ENCODE peak calls at places on chromosomes 16 and 17, in seven cellular contexts. T, U, B, A, V, F and L are unnamed samples.

GRCh38 chr17:77107506-77108433 is 33.0 kb upstream of the SEC14L1 start:
- DNase-seq in B (no peak), V (peak), A (no peak), U (no peak), T (no peak), F (no peak), L (no peak)

GRCh38 chr17:42311240-42312034 is 23.1 kb downstream of the STAT5A start:
- DNase-seq in V (no peak), F (no peak), U (no peak), B (no peak), T (peak), A (no peak), L (no peak)

GRCh38 chr16:12245923-12246290 is 269.4 kb downstream of the SNX29 start:
- DNase-seq in V (no peak), T (no peak), F (no peak), B (no peak), U (no peak), A (no peak), L (no peak)

GRCh38 chr16:55955845-55956244 is 80.7 kb upstream of the CES5A start:
- DNase-seq in T (peak), A (no peak), F (no peak), U (no peak), V (peak), B (no peak), L (no peak)

GRCh38 chr17:81000631-81001357 is 9.2 kb downstream of the CHMP6 start:
- DNase-seq in T (no peak), B (no peak), F (no peak), V (no peak), U (no peak), A (no peak), L (peak)

GRCh38 chr17:77320501-77321256 is 179.9 kb downstream of the SEC14L1 start:
- DNase-seq in A (no peak), F (no peak), T (peak), U (no peak), V (peak), B (no peak), L (peak)

GRCh38 chr16:51553314-51553713 is 402.2 kb upstream of the SALL1 start:
- DNase-seq in A (no peak), F (no peak), T (no peak), B (no peak), U (no peak), V (no peak), L (no peak)

GRCh38 chr17:74569392-74570003 is 2.2 kb upstream of the CD300H start:
- DNase-seq in T (peak), U (no peak), V (peak), B (peak), A (peak), F (peak), L (peak)

GRCh38 chr16:51057102-51057793 is 93.8 kb downstream of the SALL1 start:
- DNase-seq in V (no peak), B (no peak), A (no peak), U (no peak), T (no peak), F (no peak), L (no peak)

GRCh38 chr16:56258508-56259424 is 67.5 kb downstream of the GNAO1 start:
- DNase-seq in B (no peak), T (no peak), U (no peak), F (no peak), A (no peak), V (no peak), L (no peak)

GRCh38 chr17:1779571-1780074 is 17.8 kb downstream of the SERPINF1 start:
- DNase-seq in T (peak), F (no peak), A (peak), U (no peak), B (no peak), V (peak), L (no peak)

GRCh38 chr16:1184156-1184868 is 31.4 kb downstream of the CACNA1H start:
- DNase-seq in V (no peak), U (no peak), T (no peak), F (no peak), A (no peak), B (no peak), L (peak)